ENCODE peak calls at places on chromosomes 6 and 20, in five cellular contexts. Y, O, T, S and I are unnamed samples.

GRCh38 chr20:16732506-16733152 is 2.8 kb downstream of the SNRPB2 start:
- DNase-seq in Y (no peak), O (no peak), T (no peak), S (no peak), I (peak)

GRCh38 chr6:5094327-5094726 is 9.2 kb downstream of the PPP1R3G start:
- DNase-seq in Y (no peak), O (no peak), T (peak), S (no peak), I (no peak)

GRCh38 chr20:18412202-18412901 is 54.5 kb downstream of the DZANK1 start:
- DNase-seq in Y (no peak), O (no peak), T (no peak), S (no peak), I (no peak)

GRCh38 chr20:51345601-51346101 is 196.9 kb downstream of the NFATC2 start:
- DNase-seq in Y (no peak), O (no peak), T (peak), S (peak), I (no peak)

GRCh38 chr6:148364056-148364844 is 21.6 kb downstream of the SASH1 start:
- DNase-seq in Y (no peak), O (no peak), T (peak), S (no peak), I (no peak)

GRCh38 chr6:155418017-155418749 is 37.5 kb downstream of the NOX3 start:
- DNase-seq in Y (no peak), O (peak), T (peak), S (no peak), I (no peak)

GRCh38 chr6:30483677-30484279 is 5.5 kb upstream of the HLA-E start:
- DNase-seq in Y (no peak), O (no peak), T (peak), S (peak), I (peak)

GRCh38 chr6:30615958-30616810 is 859 bp downstream of the PPP1R10 start:
- DNase-seq in Y (no peak), O (no peak), T (peak), S (peak), I (peak)

GRCh38 chr6:34237316-34237721 is 646 bp downstream of the HMGA1 start:
- DNase-seq in Y (peak), O (peak), T (no peak), S (no peak), I (peak)

GRCh38 chr6:111712398-111712797 is 106.7 kb upstream of the TRAF3IP2 start:
- DNase-seq in Y (no peak), O (no peak), T (no peak), S (peak), I (no peak)

GRCh38 chr6:134175532-134176282 is 123.3 kb upstream of the SLC2A12 start:
- DNase-seq in Y (peak), O (peak), T (peak), S (peak), I (peak)

GRCh38 chr20:38957915-38958485 is 4.1 kb upstream of the DHX35 start:
- DNase-seq in Y (no peak), O (no peak), T (no peak), S (no peak), I (no peak)

GRCh38 chr6:93366506-93366905 is 52.9 kb downstream of the EPHA7 start:
- DNase-seq in Y (no peak), O (no peak), T (no peak), S (no peak), I (no peak)

GRCh38 chr6:90284236-90284744 is 12.4 kb downstream of the BACH2 start:
- DNase-seq in Y (no peak), O (no peak), T (peak), S (peak), I (peak)

GRCh38 chr20:10250902-10251301 is 32.3 kb downstream of the SNAP25 start:
- DNase-seq in Y (no peak), O (no peak), T (no peak), S (peak), I (no peak)

GRCh38 chr6:56335733-56336132 is 88.4 kb upstream of the COL21A1 start:
- DNase-seq in Y (no peak), O (no peak), T (no peak), S (peak), I (no peak)

GRCh38 chr6:158474961-158475343 is 84.9 kb upstream of the TMEM181 start:
- DNase-seq in Y (no peak), O (no peak), T (peak), S (peak), I (no peak)

GRCh38 chr20:50277064-50277415 is 86.4 kb downstream of the CEBPB start:
- DNase-seq in Y (no peak), O (peak), T (no peak), S (no peak), I (no peak)

GRCh38 chr20:33132858-33133615 is 34.9 kb upstream of the BPIFA2 start:
- DNase-seq in Y (no peak), O (no peak), T (no peak), S (no peak), I (no peak)

GRCh38 chr6:4404410-4404809 is 269.0 kb upstream of the ECI2 start:
- DNase-seq in Y (no peak), O (no peak), T (no peak), S (no peak), I (no peak)

GRCh38 chr6:146369866-146370265 is 173.8 kb upstream of the RAB32 start:
- DNase-seq in Y (no peak), O (no peak), T (no peak), S (no peak), I (no peak)

GRCh38 chr20:55586626-55587025 is 418.7 kb downstream of the CBLN4 start:
- DNase-seq in Y (no peak), O (no peak), T (no peak), S (no peak), I (no peak)

GRCh38 chr6:125910518-125910917 is 46.1 kb upstream of the HINT3 start:
- DNase-seq in Y (no peak), O (no peak), T (no peak), S (no peak), I (no peak)

GRCh38 chr6:4973972-4974885 is 29.6 kb downstream of the RPP40 start:
- DNase-seq in Y (no peak), O (peak), T (no peak), S (no peak), I (no peak)

GRCh38 chr6:95795927-95796326 is 218.6 kb downstream of the MANEA start:
- DNase-seq in Y (no peak), O (no peak), T (no peak), S (no peak), I (no peak)

GRCh38 chr20:16476032-16476431 is 97.2 kb downstream of the KIF16B start:
- DNase-seq in Y (no peak), O (peak), T (peak), S (peak), I (peak)

GRCh38 chr6:129717287-129717686 is 7.3 kb upstream of the ARHGAP18 start:
- DNase-seq in Y (no peak), O (no peak), T (no peak), S (no peak), I (peak)

GRCh38 chr6:52590634-52590985 is 13.8 kb upstream of the TRAM2 start:
- DNase-seq in Y (no peak), O (no peak), T (no peak), S (no peak), I (no peak)

GRCh38 chr6:34947561-34947960 is 58.5 kb downstream of the ANKS1A start:
- DNase-seq in Y (no peak), O (no peak), T (no peak), S (no peak), I (no peak)

GRCh38 chr20:24684954-24685691 is 215.7 kb downstream of the SYNDIG1 start:
- DNase-seq in Y (peak), O (no peak), T (no peak), S (no peak), I (no peak)

GRCh38 chr20:14055127-14055742 is 59.9 kb downstream of the MACROD2 start:
- DNase-seq in Y (no peak), O (no peak), T (peak), S (peak), I (peak)

GRCh38 chr20:57951549-57951948 is 241.7 kb upstream of the PMEPA1 start:
- DNase-seq in Y (no peak), O (no peak), T (no peak), S (no peak), I (no peak)

GRCh38 chr6:169943521-169944337 is 192.3 kb downstream of the ERMARD start:
- DNase-seq in Y (no peak), O (no peak), T (no peak), S (no peak), I (no peak)

GRCh38 chr6:107419747-107420146 is 39.6 kb downstream of the PDSS2 start:
- DNase-seq in Y (no peak), O (no peak), T (no peak), S (peak), I (peak)

GRCh38 chr20:12838261-12838866 is 170.4 kb upstream of the SPTLC3 start:
- DNase-seq in Y (no peak), O (no peak), T (no peak), S (peak), I (peak)

GRCh38 chr6:78131521-78131920 is 478.7 kb downstream of the MEI4 start:
- DNase-seq in Y (no peak), O (no peak), T (no peak), S (no peak), I (no peak)

GRCh38 chr20:19969507-19970255 is 47.5 kb upstream of the NAA20 start:
- DNase-seq in Y (no peak), O (no peak), T (no peak), S (no peak), I (no peak)

DNA sequence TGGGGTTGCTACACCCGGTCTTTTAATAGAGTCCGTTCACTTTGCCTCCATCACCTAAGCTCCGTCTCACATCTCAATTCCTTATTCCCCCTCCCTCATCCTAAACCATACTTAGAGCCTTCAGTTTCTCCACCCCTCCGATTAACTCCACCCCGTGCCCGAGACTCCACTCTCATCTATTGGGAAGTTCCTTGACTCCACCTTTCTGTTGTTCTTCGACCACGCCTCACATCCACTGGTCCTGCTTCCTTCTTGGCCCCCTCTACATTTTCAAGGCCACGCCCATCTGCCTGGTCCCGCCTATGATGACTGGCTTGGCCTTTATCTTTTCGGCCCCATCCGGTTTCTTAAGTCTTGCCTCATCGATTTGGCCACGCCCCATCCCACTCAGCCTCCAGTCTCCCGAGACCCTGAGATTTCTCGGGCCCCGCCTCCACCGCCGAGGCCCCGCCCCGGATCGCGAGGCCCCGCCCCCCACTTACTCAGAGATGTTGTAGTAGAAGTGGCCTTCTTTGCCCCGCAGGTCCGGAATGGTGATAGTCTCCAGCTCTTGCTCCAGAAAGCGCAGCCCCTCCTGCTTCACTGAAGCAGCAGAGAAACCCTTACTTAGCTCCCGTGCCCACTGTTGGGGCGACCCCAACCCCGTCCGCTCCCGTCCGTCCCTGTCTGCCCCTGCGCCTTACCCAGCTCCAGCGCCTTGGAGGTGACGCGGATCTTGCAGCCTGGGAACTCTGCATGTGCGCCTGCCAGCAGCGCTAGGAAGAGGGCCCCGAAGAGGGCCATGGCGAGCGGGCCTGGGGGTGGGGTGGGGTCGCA is 1.1 kb downstream of the PLTP start:
- DNase-seq in Y (peak), O (peak), T (peak), S (peak), I (peak)
- TF ChIP-seq POLR2A in Y (peak), O (peak), T (peak), S (no peak), I (peak)

GRCh38 chr6:166673309-166673708 is 46.3 kb upstream of the RPS6KA2 start:
- DNase-seq in Y (no peak), O (no peak), T (no peak), S (no peak), I (no peak)
- TF ChIP-seq POLR2A in Y (no peak), O (no peak), T (no peak), S (no peak), I (no peak)

GRCh38 chr6:32803416-32803815 is 13.4 kb downstream of the HLA-DOB start:
- DNase-seq in Y (no peak), O (no peak), T (no peak), S (no peak), I (no peak)

GRCh38 chr6:32807020-32807580 is 9.7 kb downstream of the HLA-DOB start:
- DNase-seq in Y (no peak), O (no peak), T (no peak), S (no peak), I (no peak)
- TF ChIP-seq POLR2A in Y (no peak), O (no peak), T (no peak), S (no peak), I (no peak)

DNA sequence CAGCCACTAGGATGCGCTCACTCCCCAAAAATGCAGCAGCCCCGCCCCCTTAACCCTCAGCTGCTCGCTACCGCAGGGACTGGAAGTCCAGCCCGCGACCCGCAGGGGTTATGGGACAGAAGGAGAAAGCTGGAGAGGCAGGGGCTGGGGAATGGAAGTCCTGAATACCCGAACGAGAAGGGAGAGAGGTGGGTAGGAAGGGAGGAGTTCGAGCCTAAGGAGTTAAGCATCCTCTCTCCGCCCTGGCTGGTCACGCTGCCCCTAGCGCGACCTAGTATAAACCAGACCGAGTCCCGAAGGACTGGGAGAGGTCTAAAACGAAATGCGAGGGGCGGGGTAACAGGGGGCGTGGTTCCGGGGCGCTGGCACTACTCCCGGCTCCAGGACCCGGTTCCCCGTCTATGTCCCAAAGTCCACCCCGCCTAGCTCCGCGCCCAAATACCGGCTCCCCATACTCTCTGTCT is 448 bp upstream of the DDAH2 start:
- DNase-seq in Y (peak), O (peak), T (peak), S (peak), I (peak)
- TF ChIP-seq POLR2A in Y (peak), O (no peak), T (peak), S (peak), I (peak)

GRCh38 chr20:40568200-40568599 is 120.8 kb downstream of the MAFB start:
- DNase-seq in Y (no peak), O (peak), T (no peak), S (no peak), I (no peak)
- TF ChIP-seq POLR2A in Y (no peak), O (no peak), T (no peak), S (no peak), I (no peak)

DNA sequence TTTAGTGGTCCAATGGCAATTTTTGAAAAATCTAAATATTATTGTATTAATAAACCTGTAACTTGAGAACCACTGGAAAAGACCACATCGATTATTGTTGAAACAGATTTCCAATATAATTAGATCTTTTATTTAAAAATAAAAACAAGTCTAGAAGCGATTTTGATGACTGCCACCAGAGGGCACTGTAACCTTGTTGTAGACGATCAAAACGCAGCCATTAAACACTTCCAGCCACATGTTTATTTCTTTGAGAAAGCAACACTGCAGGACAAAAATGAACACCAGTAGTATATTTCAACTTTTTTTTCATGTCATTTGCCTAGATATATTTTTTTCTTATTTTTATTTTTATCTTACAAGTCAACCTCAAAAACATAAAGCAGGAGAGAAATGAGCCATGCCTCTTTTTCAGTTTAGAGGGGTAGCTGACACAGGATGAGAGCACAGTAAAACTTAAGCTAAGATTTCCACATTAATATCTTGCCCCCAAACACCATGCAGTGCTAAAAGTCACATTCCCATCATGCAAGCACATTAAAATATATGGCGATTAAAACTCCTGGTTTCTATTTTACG is 115.4 kb downstream of the OPRM1 start:
- DNase-seq in Y (no peak), O (peak), T (peak), S (peak), I (peak)
- TF ChIP-seq POLR2A in Y (no peak), O (no peak), T (no peak), S (no peak), I (no peak)

DNA sequence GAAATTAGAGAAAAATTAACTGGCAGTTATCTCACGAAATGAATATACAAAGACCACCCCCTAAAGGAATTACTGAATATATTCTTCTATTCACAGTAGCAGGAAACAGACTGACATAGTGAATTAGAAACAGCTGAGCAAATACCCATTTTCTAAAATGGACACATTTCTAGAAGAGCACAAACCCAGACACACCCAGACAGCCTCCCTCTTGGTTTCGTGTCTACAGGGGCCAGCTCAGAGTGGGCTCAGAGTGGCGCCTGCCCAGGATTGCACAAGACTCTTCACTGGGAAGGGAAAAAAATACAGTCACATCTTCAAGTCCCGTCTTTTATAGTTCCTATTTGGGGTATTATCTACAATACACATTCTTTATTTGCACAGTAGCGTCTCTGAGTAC is 246.2 kb upstream of the AFDN start:
- DNase-seq in Y (no peak), O (no peak), T (no peak), S (no peak), I (no peak)
- TF ChIP-seq POLR2A in Y (no peak), O (no peak), T (no peak), S (no peak), I (no peak)

GRCh38 chr6:99520855-99521556 is 5.8 kb upstream of the USP45 start:
- DNase-seq in Y (peak), O (peak), T (peak), S (peak), I (peak)
- TF ChIP-seq POLR2A in Y (peak), O (peak), T (peak), S (peak), I (peak)

DNA sequence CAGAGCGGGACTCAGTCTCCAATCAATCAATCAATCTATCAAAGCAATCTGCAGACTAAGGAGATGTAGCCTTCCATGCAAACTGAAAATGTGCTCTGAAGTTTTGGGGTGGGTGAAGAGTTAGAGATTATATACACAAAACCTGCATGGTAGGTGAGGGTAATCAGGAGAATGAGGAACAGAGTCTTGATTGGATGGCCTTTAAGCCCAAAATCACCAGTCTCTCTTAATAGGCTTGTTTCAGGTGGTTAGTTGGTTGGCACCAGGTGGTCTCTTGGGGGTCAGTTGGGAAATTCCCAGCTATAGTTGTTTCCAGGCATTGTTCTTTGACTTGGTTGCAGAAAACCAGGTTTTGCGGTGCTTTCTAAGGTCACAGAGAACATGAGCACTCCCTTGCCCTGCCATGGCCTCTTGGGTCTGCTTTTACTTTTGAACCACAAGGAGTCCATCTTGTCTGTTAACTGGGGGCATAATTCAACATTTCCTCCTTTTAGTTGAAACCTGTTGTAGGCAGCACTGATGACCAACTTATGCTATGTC is 33.3 kb upstream of the EIF2S2 start:
- DNase-seq in Y (no peak), O (no peak), T (no peak), S (no peak), I (no peak)
- TF ChIP-seq POLR2A in Y (no peak), O (no peak), T (no peak), S (no peak), I (no peak)

GRCh38 chr6:149746147-149746946 is at the start of gene NUP43:
- DNase-seq in Y (peak), O (peak), T (peak), S (peak), I (peak)

GRCh38 chr6:149751239-149751638 is 1.7 kb downstream of the PCMT1 start:
- DNase-seq in Y (no peak), O (no peak), T (no peak), S (no peak), I (no peak)

GRCh38 chr6:149752600-149752999 is 3.1 kb downstream of the PCMT1 start:
- DNase-seq in Y (no peak), O (no peak), T (no peak), S (no peak), I (no peak)

GRCh38 chr6:149750136-149750609 is 632 bp downstream of the PCMT1 start:
- DNase-seq in Y (no peak), O (peak), T (peak), S (peak), I (peak)

DNA sequence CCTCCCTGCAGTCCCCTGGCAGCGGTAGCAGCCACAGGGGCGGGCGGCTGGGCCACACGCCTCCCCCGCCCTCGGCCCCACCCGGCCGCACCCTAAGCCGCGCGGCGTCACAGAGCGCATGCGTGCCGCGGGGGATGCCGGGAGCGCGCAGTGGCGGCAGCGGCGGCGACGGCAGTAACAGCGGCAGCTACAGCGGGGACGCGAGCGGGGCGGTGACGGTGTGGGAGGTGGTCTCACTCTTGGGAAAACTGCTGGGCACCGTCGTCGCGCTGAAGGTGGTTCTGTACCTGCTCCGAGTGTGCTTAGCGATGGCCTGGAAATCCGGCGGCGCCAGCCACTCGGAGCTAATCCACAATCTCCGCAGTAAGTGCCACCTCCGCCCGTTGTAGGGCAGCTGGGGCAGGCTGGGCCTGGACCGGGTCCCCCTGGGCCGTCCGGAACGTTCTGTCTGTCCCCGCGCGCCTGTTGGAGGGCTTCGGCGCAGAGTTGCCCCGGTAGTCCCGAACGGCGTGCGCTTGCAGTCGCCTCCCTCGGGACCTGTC is at the start of gene PCMT1:
- DNase-seq in Y (peak), O (peak), T (peak), S (peak), I (peak)
- TF ChIP-seq POLR2A in Y (peak), O (peak), T (peak), S (peak), I (peak)